ENCODE peak calls at places on chromosomes 13 and 19, in ten cellular contexts. P is activated T-cell treated with anti-CD3 and anti-CD28 coated beads, Interleukin-2, amount 50 U/mL, for 48 hours; I is iPS DF 6.9; E is activated gamma-delta T cell treated with anti-CD3 and anti-CD28 coated beads, Interleukin-2, amount 50 U/mL, for 16 hours; K is NCI-H446; H is fibroblast of lung; L is endothelial cell; T is NCI-H2171; V is iPS-NIHi11; C is stimulated activated CD4-positive, alpha-beta T cell treated with anti-CD3 and anti-CD28 coated beads, TNF-alpha, amount 100 ng/mL, for 24 hours. D is an unnamed sample.

GRCh38 chr13:27775943-27776342 is 16.3 kb upstream of the GSX1 start:
- DNase-seq in P (no peak), I (no peak), E (no peak), K (no peak), H (no peak), L (no peak), T (no peak), V (peak; percentile 24), C (no peak), D (no peak)

GRCh38 chr13:48945626-48946025 is 30.1 kb upstream of the FNDC3A start:
- DNase-seq in P (no peak), I (no peak), E (no peak), K (no peak), H (no peak), L (no peak), T (no peak), V (no peak), C (no peak), D (no peak)

GRCh38 chr19:17296278-17296677 is 6.9 kb downstream of the ABHD8 start:
- DNase-seq in P (no peak), I (no peak), E (no peak), K (no peak), H (peak; percentile 51), L (no peak), T (no peak), V (no peak), C (no peak), D (no peak)

GRCh38 chr13:44767257-44767656 is 191.1 kb upstream of the TSC22D1 start:
- DNase-seq in P (no peak), I (no peak), E (no peak), K (no peak), H (no peak), L (no peak), T (no peak), V (no peak), C (no peak), D (no peak)

GRCh38 chr19:18603958-18604819 is 2.4 kb downstream of the CRLF1 start:
- DNase-seq in P (no peak), I (no peak), E (no peak), K (no peak), H (no peak), L (no peak), T (no peak), V (no peak), C (no peak), D (no peak)

GRCh38 chr19:42480335-42481095 is 37.8 kb upstream of the CXCL17 start:
- DNase-seq in P (peak; percentile 37), I (no peak), E (no peak), K (no peak), H (peak; percentile 13), L (no peak), T (no peak), V (no peak), C (no peak), D (no peak)

GRCh38 chr13:87123987-87124784 is 547.0 kb upstream of the SLITRK5 start:
- DNase-seq in P (no peak), I (peak; percentile 13), E (no peak), K (no peak), H (peak; percentile 100), L (no peak), T (no peak), V (peak; percentile 53), C (no peak), D (no peak)

GRCh38 chr19:7395360-7395781 is 46.6 kb downstream of the ARHGEF18 start:
- DNase-seq in P (peak; percentile 33), I (no peak), E (no peak), K (no peak), H (no peak), L (no peak), T (no peak), V (no peak), C (no peak), D (no peak)

GRCh38 chr19:29421186-29421525 is 104.6 kb upstream of the VSTM2B start:
- DNase-seq in P (no peak), I (no peak), E (no peak), K (no peak), H (no peak), L (no peak), T (no peak), V (no peak), C (no peak), D (no peak)

GRCh38 chr13:81283561-81283960 is 942.6 kb upstream of the SPRY2 start:
- DNase-seq in P (no peak), I (no peak), E (no peak), K (no peak), H (no peak), L (no peak), T (no peak), V (no peak), C (no peak), D (no peak)

GRCh38 chr13:46106839-46107371 is 2.1 kb upstream of the CPB2 start:
- DNase-seq in P (no peak), I (no peak), E (no peak), K (no peak), H (no peak), L (no peak), T (no peak), V (no peak), C (no peak), D (no peak)

GRCh38 chr19:8666814-8667405 is 31.7 kb downstream of the ACTL9 start:
- DNase-seq in P (no peak), I (no peak), E (no peak), K (no peak), H (no peak), L (no peak), T (no peak), V (no peak), C (no peak), D (no peak)

GRCh38 chr13:41694902-41695301 is 237.6 kb downstream of the RGCC start:
- DNase-seq in P (no peak), I (no peak), E (no peak), K (peak; percentile 16), H (peak; percentile 96), L (no peak), T (no peak), V (no peak), C (no peak), D (peak; percentile 25)

GRCh38 chr13:110332750-110333149 is 25.7 kb downstream of the COL4A2 start:
- DNase-seq in P (no peak), I (no peak), E (no peak), K (no peak), H (peak; percentile 74), L (no peak), T (no peak), V (no peak), C (no peak), D (no peak)

GRCh38 chr19:18633321-18633720 is 3.5 kb upstream of the KLHL26 start:
- DNase-seq in P (no peak), I (no peak), E (no peak), K (no peak), H (no peak), L (no peak), T (peak; percentile 43), V (no peak), C (no peak), D (no peak)

GRCh38 chr19:47331931-47332547 is at the start of gene C5AR2:
- DNase-seq in P (no peak), I (no peak), E (no peak), K (peak; percentile 32), H (no peak), L (no peak), T (no peak), V (no peak), C (no peak), D (no peak)

GRCh38 chr13:56706485-56706884 is 434.2 kb upstream of the PRR20A start:
- DNase-seq in P (no peak), I (no peak), E (no peak), K (no peak), H (no peak), L (no peak), T (no peak), V (no peak), C (no peak), D (no peak)

GRCh38 chr19:57637379-57637778 is 4.4 kb downstream of the ZNF211 start:
- DNase-seq in P (no peak), I (no peak), E (no peak), K (no peak), H (no peak), L (no peak), T (no peak), V (no peak), C (no peak), D (no peak)

GRCh38 chr19:10546817-10547216 is 3.1 kb downstream of the ATG4D start:
- DNase-seq in P (no peak), I (no peak), E (no peak), K (no peak), H (no peak), L (no peak), T (no peak), V (no peak), C (no peak), D (no peak)

GRCh38 chr13:104408733-104409132 is 1342.5 kb upstream of the SLC10A2 start:
- DNase-seq in P (no peak), I (no peak), E (no peak), K (no peak), H (peak; percentile 64), L (no peak), T (no peak), V (no peak), C (no peak), D (no peak)

GRCh38 chr13:77022341-77022740 is 4.6 kb downstream of the FBXL3 start:
- DNase-seq in P (no peak), I (no peak), E (no peak), K (no peak), H (peak; percentile 40), L (no peak), T (no peak), V (no peak), C (no peak), D (no peak)

GRCh38 chr19:2578391-2578826 is 102.5 kb downstream of the GADD45B start:
- DNase-seq in P (no peak), I (no peak), E (no peak), K (no peak), H (peak; percentile 79), L (no peak), T (no peak), V (peak; percentile 64), C (no peak), D (no peak)

GRCh38 chr13:49020940-49021548 is 45.3 kb downstream of the FNDC3A start:
- DNase-seq in P (no peak), I (peak; percentile 7), E (no peak), K (no peak), H (peak; percentile 46), L (no peak), T (peak; percentile 36), V (peak; percentile 33), C (no peak), D (no peak)

GRCh38 chr13:40087021-40088002 is 431.9 kb downstream of the COG6 start:
- DNase-seq in P (no peak), I (no peak), E (no peak), K (peak; percentile 58), H (no peak), L (no peak), T (peak; percentile 78), V (peak; percentile 35), C (no peak), D (no peak)

GRCh38 chr13:41327994-41328778 is 17.1 kb downstream of the NAA16 start:
- DNase-seq in P (no peak), I (no peak), E (no peak), K (no peak), H (no peak), L (no peak), T (no peak), V (no peak), C (no peak), D (no peak)

GRCh38 chr19:4521888-4522242 is 3.6 kb upstream of the PLIN4 start:
- DNase-seq in P (no peak), I (no peak), E (no peak), K (no peak), H (no peak), L (no peak), T (no peak), V (no peak), C (no peak), D (no peak)

GRCh38 chr13:85638265-85638664 is 161.0 kb downstream of the SLITRK6 start:
- DNase-seq in P (no peak), I (no peak), E (no peak), K (no peak), H (no peak), L (no peak), T (no peak), V (no peak), C (no peak), D (no peak)

GRCh38 chr13:23889598-23890224 is 511 bp upstream of the MIPEP start:
- DNase-seq in P (no peak), I (no peak), E (no peak), K (no peak), H (peak; percentile 20), L (no peak), T (no peak), V (no peak), C (no peak), D (no peak)